ENCODE peak calls at places on chromosomes 6 and 20, in six cellular contexts. J is germinal center; N is A549; P is fibroblast of pulmonary artery; D is bronchial epithelial cell; G is activated CD4-positive, alpha-beta T cell treated with anti-CD3 and anti-CD28 coated beads, Interleukin-2, amount 10 ng/mL, durations not matched to agents 24 days and 14 days. B is an unnamed sample.

GRCh38 chr6:126094411-126094810 is 108.1 kb downstream of the TRMT11 start:
- DNase-seq in J (no peak), N (no peak), P (no peak), D (no peak), G (no peak), B (no peak)

GRCh38 chr20:46215913-46216707 is 92.2 kb downstream of the CDH22 start:
- DNase-seq in J (no peak), N (peak; percentile 22), P (peak; percentile 16), D (no peak), G (no peak), B (no peak)

GRCh38 chr6:26383624-26384417 is 913 bp downstream of the BTN2A2 start:
- DNase-seq in J (no peak), N (peak; percentile 27), P (peak; percentile 57), D (peak; percentile 55), G (peak; percentile 73), B (peak; percentile 29)

GRCh38 chr20:37081717-37082289 is 14.0 kb downstream of the RBL1 start:
- DNase-seq in J (peak; percentile 24), N (no peak), P (no peak), D (no peak), G (peak; percentile 80), B (peak; percentile 49)

GRCh38 chr6:148146717-148147116 is 195.9 kb upstream of the SASH1 start:
- DNase-seq in J (no peak), N (no peak), P (peak; percentile 49), D (peak; percentile 94), G (peak; percentile 63), B (no peak)

GRCh38 chr6:134550604-134551003 is 232.7 kb upstream of the SGK1 start:
- DNase-seq in J (no peak), N (peak; percentile 41), P (peak; percentile 94), D (no peak), G (no peak), B (no peak)

GRCh38 chr6:34276881-34277762 is 28.3 kb upstream of the SMIM29 start:
- DNase-seq in J (no peak), N (no peak), P (no peak), D (no peak), G (no peak), B (no peak)

GRCh38 chr6:62516287-62517152 is 230.5 kb upstream of the KHDRBS2 start:
- DNase-seq in J (peak; percentile 2), N (no peak), P (no peak), D (no peak), G (no peak), B (no peak)

GRCh38 chr6:147974376-147974775 is 368.3 kb upstream of the SASH1 start:
- DNase-seq in J (no peak), N (peak; percentile 9), P (peak; percentile 17), D (peak; percentile 90), G (no peak), B (no peak)

GRCh38 chr6:11613858-11614257 is 76.3 kb downstream of the TMEM170B start:
- DNase-seq in J (no peak), N (peak; percentile 57), P (peak; percentile 90), D (peak; percentile 87), G (no peak), B (no peak)

GRCh38 chr6:35213161-35213823 is 464 bp upstream of the SCUBE3 start:
- DNase-seq in J (no peak), N (no peak), P (no peak), D (no peak), G (no peak), B (no peak)

GRCh38 chr6:31122803-31123706 is 2.8 kb upstream of the CDSN start:
- DNase-seq in J (no peak), N (peak; percentile 73), P (peak; percentile 97), D (peak; percentile 71), G (no peak), B (no peak)

GRCh38 chr6:41371992-41372525 is 36.7 kb downstream of the NCR2 start:
- DNase-seq in J (no peak), N (no peak), P (peak; percentile 17), D (no peak), G (no peak), B (no peak)

GRCh38 chr6:95109212-95109611 is 468.1 kb upstream of the MANEA start:
- DNase-seq in J (no peak), N (no peak), P (no peak), D (no peak), G (no peak), B (no peak)

GRCh38 chr6:68718379-68719073 is 83.4 kb downstream of the ADGRB3 start:
- DNase-seq in J (no peak), N (peak; percentile 4), P (peak; percentile 75), D (peak; percentile 87), G (no peak), B (no peak)

GRCh38 chr6:11942185-11942864 is 69.8 kb upstream of the HIVEP1 start:
- DNase-seq in J (no peak), N (no peak), P (no peak), D (no peak), G (no peak), B (no peak)

GRCh38 chr6:163793584-163793983 is 379.1 kb downstream of the QKI start:
- DNase-seq in J (no peak), N (peak; percentile 17), P (peak; percentile 6), D (peak; percentile 87), G (no peak), B (no peak)

GRCh38 chr6:9131201-9131600 is 695.9 kb upstream of the SLC35B3 start:
- DNase-seq in J (no peak), N (no peak), P (no peak), D (no peak), G (no peak), B (no peak)

GRCh38 chr20:57399587-57400261 is 8.5 kb downstream of the RBM38 start:
- DNase-seq in J (peak; percentile 57), N (no peak), P (no peak), D (no peak), G (peak; percentile 82), B (peak; percentile 51)

GRCh38 chr20:23125625-23126191 is 39.6 kb upstream of the CD93 start:
- DNase-seq in J (no peak), N (no peak), P (peak; percentile 75), D (no peak), G (no peak), B (peak; percentile 84)

GRCh38 chr20:50020283-50020682 is 37.5 kb downstream of the SNAI1 start:
- DNase-seq in J (no peak), N (peak; percentile 55), P (peak; percentile 51), D (peak; percentile 78), G (peak; percentile 61), B (no peak)

GRCh38 chr6:105136433-105137350 is 43.1 kb downstream of the POPDC3 start:
- DNase-seq in J (peak; percentile 77), N (peak; percentile 45), P (peak; percentile 58), D (no peak), G (peak; percentile 70), B (no peak)

GRCh38 chr6:94071835-94072234 is 652.5 kb upstream of the EPHA7 start:
- DNase-seq in J (no peak), N (peak; percentile 7), P (peak; percentile 3), D (no peak), G (no peak), B (peak; percentile 15)

GRCh38 chr6:906920-907319 is 214.0 kb upstream of the EXOC2 start:
- DNase-seq in J (no peak), N (peak; percentile 54), P (no peak), D (no peak), G (no peak), B (no peak)

GRCh38 chr20:49484180-49485140 is 2.0 kb upstream of the KCNB1 start:
- DNase-seq in J (peak; percentile 67), N (peak; percentile 83), P (peak; percentile 79), D (peak; percentile 54), G (peak; percentile 92), B (peak; percentile 55)

GRCh38 chr6:35663447-35664235 is 25.1 kb downstream of the FKBP5 start:
- DNase-seq in J (peak; percentile 19), N (no peak), P (peak; percentile 68), D (peak; percentile 62), G (peak; percentile 71), B (peak; percentile 50)

GRCh38 chr20:48723308-48724264 is 104.2 kb downstream of the PREX1 start:
- DNase-seq in J (no peak), N (no peak), P (no peak), D (no peak), G (no peak), B (no peak)

B was measured in NAMALWA.